ENCODE peak calls at places on chromosome 4, in nine cellular contexts. X is CD4-positive, alpha-beta T cell; M is sigmoid colon; K is SK-N-SH; I is heart left ventricle; S is OCI-LY7; D is CD8-positive, alpha-beta memory T cell; E is HCT116; U is coronary artery. H is an unnamed sample.
A peak's percentile ranks its signal among the peaks of the same experiment; 100 is the strongest.

GRCh38 chr4:107930821-107931774 is at the start of gene CYP2U1:
- DNase-seq in X (peak; percentile 71), M (peak; percentile 95), K (peak; percentile 95), I (peak; percentile 91), S (peak; percentile 76), D (peak; percentile 85), E (peak; percentile 36), U (peak; percentile 91), H (peak; percentile 80)

GRCh38 chr4:165686756-165687155 is 186.3 kb upstream of the TLL1 start:
- DNase-seq in X (no peak), M (no peak), K (no peak), I (no peak), S (no peak), D (no peak), E (no peak), U (no peak), H (no peak)

GRCh38 chr4:5280845-5281244 is 229.6 kb downstream of the STK32B start:
- DNase-seq in X (no peak), M (no peak), K (no peak), I (no peak), S (no peak), D (no peak), E (no peak), U (no peak), H (no peak)

GRCh38 chr4:119020158-119020557 is 115.5 kb upstream of the MYOZ2 start:
- DNase-seq in X (no peak), M (no peak), K (no peak), I (no peak), S (no peak), D (no peak), E (no peak), U (no peak), H (no peak)

GRCh38 chr4:142356797-142357196 is 489.3 kb downstream of the INPP4B start:
- DNase-seq in X (no peak), M (no peak), K (no peak), I (no peak), S (no peak), D (no peak), E (no peak), U (no peak), H (no peak)

GRCh38 chr4:472881-473574 is 25.9 kb downstream of the ZNF721 start:
- DNase-seq in X (no peak), M (no peak), K (peak; percentile 36), I (peak; percentile 32), S (peak; percentile 88), D (no peak), E (no peak), U (no peak), H (no peak)

GRCh38 chr4:59195867-59196266 is 2004.3 kb upstream of the ADGRL3 start:
- DNase-seq in X (no peak), M (no peak), K (peak; percentile 3), I (no peak), S (no peak), D (no peak), E (no peak), U (no peak), H (no peak)

GRCh38 chr4:41379230-41379629 is 122.5 kb downstream of the UCHL1 start:
- DNase-seq in X (no peak), M (no peak), K (no peak), I (no peak), S (no peak), D (no peak), E (no peak), U (no peak), H (no peak)

GRCh38 chr4:36224969-36225903 is 19.1 kb downstream of the ARAP2 start:
- DNase-seq in X (no peak), M (no peak), K (no peak), I (no peak), S (no peak), D (no peak), E (no peak), U (no peak), H (no peak)

GRCh38 chr4:87258677-87259076 is 38.3 kb upstream of the KLHL8 start:
- DNase-seq in X (no peak), M (no peak), K (no peak), I (no peak), S (no peak), D (no peak), E (no peak), U (no peak), H (no peak)

GRCh38 chr4:94724016-94724415 is 33.7 kb upstream of the BMPR1B start:
- DNase-seq in X (no peak), M (no peak), K (no peak), I (no peak), S (no peak), D (no peak), E (no peak), U (no peak), H (no peak)

GRCh38 chr4:76943790-76944189 is 5.8 kb upstream of the SEPTIN11 start:
- DNase-seq in X (no peak), M (no peak), K (no peak), I (peak; percentile 36), S (no peak), D (no peak), E (no peak), U (no peak), H (peak; percentile 19)

GRCh38 chr4:73867783-73868182 is 1.4 kb upstream of the CXCL1 start:
- DNase-seq in X (no peak), M (no peak), K (no peak), I (no peak), S (no peak), D (no peak), E (peak; percentile 70), U (no peak), H (peak; percentile 41)
- H3K27ac ChIP-seq in X (no peak overlapping the region), M (no peak overlapping the region), K (no peak overlapping the region), I (no peak overlapping the region), S (no peak overlapping the region), D (no peak overlapping the region), E (no peak overlapping the region), U (no peak overlapping the region), H (peak overlapping the region; percentile 85)

DNA sequence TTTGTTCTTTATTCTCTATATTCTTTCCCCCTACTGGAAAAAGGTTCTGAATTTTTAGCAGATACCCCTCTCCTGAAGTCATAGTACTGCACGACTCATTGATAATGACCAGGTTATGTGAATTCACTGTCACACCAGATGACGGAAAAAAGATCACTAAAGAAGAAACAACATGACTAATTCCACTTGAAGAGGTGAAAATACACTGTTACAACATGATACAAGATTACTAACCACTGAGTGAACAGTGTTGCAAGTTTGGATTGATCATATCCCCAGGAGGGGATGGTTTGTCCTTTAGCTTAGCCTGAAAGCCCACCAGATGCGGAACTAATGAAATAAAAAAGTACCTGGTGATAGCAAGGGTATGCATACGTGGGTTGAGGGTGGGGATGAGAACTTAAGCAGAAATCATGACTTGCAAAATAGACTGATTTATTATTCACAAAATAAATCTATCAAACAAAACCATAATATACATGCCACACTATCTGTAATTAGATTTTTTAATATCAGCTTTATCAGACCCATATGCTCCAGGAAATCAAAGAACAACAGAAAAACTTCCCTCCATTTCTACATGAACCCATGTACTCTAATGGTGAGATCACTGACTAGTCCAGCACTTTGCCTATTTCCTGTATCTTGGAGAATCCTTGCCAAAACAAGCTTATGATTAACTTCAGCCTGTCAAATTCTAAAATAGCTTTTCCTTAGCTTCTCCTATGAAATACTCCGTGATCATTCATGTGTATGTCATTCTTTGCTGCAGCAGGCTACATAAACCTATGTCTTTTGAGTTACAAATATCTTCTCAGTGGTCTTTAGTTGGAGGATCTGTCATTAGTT is 257.4 kb upstream of the AGA start:
- DNase-seq in X (no peak), M (no peak), K (no peak), I (no peak), S (no peak), D (no peak), E (no peak), U (no peak), H (no peak)
- H3K27ac ChIP-seq in X (no peak overlapping the region), M (no peak overlapping the region), K (no peak overlapping the region), I (no peak overlapping the region), S (no peak overlapping the region), D (no peak overlapping the region), E (no peak overlapping the region), U (no peak overlapping the region), H (no peak overlapping the region)

DNA sequence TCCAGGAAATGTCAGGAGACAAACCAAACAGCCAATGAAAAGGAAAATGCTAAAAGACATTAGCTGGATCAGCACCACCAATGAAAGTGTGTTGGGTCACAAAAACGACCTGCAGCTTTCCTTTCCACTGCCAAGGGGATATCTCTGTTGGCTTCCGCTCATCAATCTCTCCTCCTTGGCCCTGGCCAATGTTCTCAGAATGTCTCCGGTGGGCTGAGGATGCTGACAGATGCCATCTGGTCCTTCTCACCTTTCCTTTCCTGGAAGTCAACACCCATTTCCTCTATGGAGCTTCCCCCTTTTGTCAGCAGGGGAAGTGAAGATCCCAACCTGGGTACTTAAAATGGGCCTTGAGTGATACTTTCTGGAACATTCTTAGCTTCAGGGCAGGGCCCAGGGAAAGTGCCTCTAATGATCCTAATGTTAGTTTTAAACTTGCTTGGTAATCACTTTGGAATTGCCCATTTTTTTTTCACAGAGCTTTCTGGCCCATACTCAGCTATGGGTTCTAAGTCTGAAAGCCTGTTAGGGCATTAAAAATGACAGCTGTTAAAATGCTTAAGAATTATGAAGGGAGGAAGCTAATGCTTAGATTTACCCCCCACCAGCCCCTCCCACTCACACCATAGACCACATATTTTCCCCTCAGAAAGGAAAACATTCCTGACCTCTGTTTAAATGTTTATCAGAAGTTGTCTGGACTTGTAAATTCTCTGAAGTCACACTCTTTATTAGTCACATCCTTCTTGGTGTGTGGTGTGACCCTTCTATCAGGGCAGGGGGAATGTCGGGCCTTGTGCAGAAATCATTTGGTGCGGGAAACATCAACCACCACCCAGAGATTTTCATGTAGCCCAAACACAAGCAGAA is 29.2 kb downstream of the IGFBP7 start:
- DNase-seq in X (no peak), M (no peak), K (no peak), I (peak; percentile 55), S (no peak), D (no peak), E (no peak), U (no peak), H (no peak)
- H3K27ac ChIP-seq in X (no peak overlapping the region), M (peak overlapping the region; percentile 85), K (peak overlapping the region; percentile 71), I (peak overlapping the region; percentile 77), S (no peak overlapping the region), D (no peak overlapping the region), E (peak overlapping the region; percentile 36), U (peak overlapping the region; percentile 81), H (peak overlapping the region; percentile 76)

GRCh38 chr4:48223633-48224295 is 45.9 kb downstream of the TEC start:
- DNase-seq in X (no peak), M (no peak), K (no peak), I (no peak), S (no peak), D (no peak), E (peak; percentile 39), U (no peak), H (no peak)
- H3K27ac ChIP-seq in X (no peak overlapping the region), M (no peak overlapping the region), K (no peak overlapping the region), I (no peak overlapping the region), S (no peak overlapping the region), D (no peak overlapping the region), E (no peak overlapping the region), U (no peak overlapping the region), H (no peak overlapping the region)

GRCh38 chr4:112517911-112518310 is 1.9 kb upstream of the NEUROG2 start:
- DNase-seq in X (no peak), M (no peak), K (no peak), I (no peak), S (no peak), D (no peak), E (no peak), U (no peak), H (no peak)
- H3K27ac ChIP-seq in X (no peak overlapping the region), M (no peak overlapping the region), K (no peak overlapping the region), I (no peak overlapping the region), S (no peak overlapping the region), D (no peak overlapping the region), E (no peak overlapping the region), U (no peak overlapping the region), H (no peak overlapping the region)

H was measured in body of pancreas.